ENCODE peak calls at places on chromosomes 6 and 20, in eight cellular contexts. U is cardiac muscle cell, H is OCI-LY7, M is BJ, F is HFF-Myc, S is epithelial cell of esophagus, C is neuronal stem cell, K is brain microvascular endothelial cell. E is an unnamed sample.

GRCh38 chr20:1323256-1323655 is 5.7 kb downstream of the SDCBP2 start:
- DNase-seq in U (no peak), H (no peak), M (no peak), F (no peak), S (no peak), C (no peak), K (no peak), E (no peak)

GRCh38 chr6:77633471-77633870 is 19.4 kb upstream of the MEI4 start:
- DNase-seq in U (no peak), H (no peak), M (no peak), F (no peak), S (no peak), C (no peak), K (no peak), E (no peak)

GRCh38 chr6:31558631-31559500 is 11.5 kb downstream of the NFKBIL1 start:
- DNase-seq in U (no peak), H (peak), M (no peak), F (no peak), S (no peak), C (no peak), K (no peak), E (no peak)

GRCh38 chr6:72787521-72788031 is 165.7 kb downstream of the KCNQ5 start:
- DNase-seq in U (peak), H (no peak), M (peak), F (peak), S (peak), C (peak), K (peak), E (peak)

GRCh38 chr6:119445666-119446622 is 96.4 kb upstream of the MAN1A1 start:
- DNase-seq in U (no peak), H (no peak), M (no peak), F (no peak), S (peak), C (no peak), K (peak), E (no peak)

GRCh38 chr6:44067760-44068139 is 59.5 kb downstream of the MRPL14 start:
- DNase-seq in U (no peak), H (no peak), M (no peak), F (no peak), S (no peak), C (no peak), K (no peak), E (no peak)

GRCh38 chr6:12572884-12573824 is 143.4 kb upstream of the PHACTR1 start:
- DNase-seq in U (no peak), H (no peak), M (peak), F (peak), S (peak), C (no peak), K (peak), E (peak)

GRCh38 chr6:49645139-49645538 is 8.5 kb upstream of the RHAG start:
- DNase-seq in U (no peak), H (no peak), M (no peak), F (no peak), S (no peak), C (no peak), K (no peak), E (no peak)

GRCh38 chr6:9620263-9620662 is 794.6 kb downstream of the TFAP2A start:
- DNase-seq in U (no peak), H (no peak), M (no peak), F (no peak), S (peak), C (no peak), K (no peak), E (peak)

GRCh38 chr20:62523473-62524203 is 47.8 kb upstream of the GATA5 start:
- DNase-seq in U (no peak), H (no peak), M (no peak), F (no peak), S (no peak), C (no peak), K (no peak), E (no peak)

GRCh38 chr20:46741924-46742692 is 32.7 kb downstream of the SLC2A10 start:
- DNase-seq in U (no peak), H (no peak), M (no peak), F (no peak), S (no peak), C (no peak), K (no peak), E (no peak)

GRCh38 chr6:35973670-35974222 is 50.7 kb downstream of the SLC26A8 start:
- DNase-seq in U (no peak), H (no peak), M (no peak), F (no peak), S (peak), C (no peak), K (no peak), E (no peak)

GRCh38 chr6:22147983-22148797 is 148.6 kb downstream of the PRL start:
- DNase-seq in U (peak), H (no peak), M (peak), F (peak), S (peak), C (no peak), K (peak), E (peak)

GRCh38 chr20:49501917-49502316 is 19.4 kb upstream of the KCNB1 start:
- DNase-seq in U (no peak), H (peak), M (no peak), F (no peak), S (peak), C (no peak), K (peak), E (no peak)

GRCh38 chr20:17655286-17655651 is 26.8 kb downstream of the RRBP1 start:
- DNase-seq in U (no peak), H (no peak), M (no peak), F (no peak), S (no peak), C (no peak), K (peak), E (no peak)

GRCh38 chr6:48183816-48184215 is 72.8 kb upstream of the PTCHD4 start:
- DNase-seq in U (no peak), H (no peak), M (peak), F (no peak), S (no peak), C (no peak), K (no peak), E (no peak)

GRCh38 chr20:37821691-37822655 is 81.0 kb upstream of the VSTM2L start:
- DNase-seq in U (no peak), H (no peak), M (peak), F (peak), S (peak), C (no peak), K (peak), E (peak)

GRCh38 chr6:21928715-21929298 is 335.3 kb downstream of the SOX4 start:
- DNase-seq in U (no peak), H (no peak), M (no peak), F (no peak), S (no peak), C (no peak), K (no peak), E (no peak)

GRCh38 chr6:62283828-62284411 is 2.1 kb downstream of the KHDRBS2 start:
- DNase-seq in U (peak), H (peak), M (no peak), F (peak), S (peak), C (peak), K (peak), E (no peak)

GRCh38 chr6:151917531-151918329 is 110.2 kb downstream of the ESR1 start:
- DNase-seq in U (no peak), H (no peak), M (no peak), F (no peak), S (peak), C (no peak), K (no peak), E (no peak)

GRCh38 chr6:106448000-106448426 is 87.5 kb downstream of the CRYBG1 start:
- DNase-seq in U (no peak), H (no peak), M (no peak), F (no peak), S (no peak), C (no peak), K (no peak), E (no peak)

GRCh38 chr6:152053332-152053731 is 245.8 kb downstream of the ESR1 start:
- DNase-seq in U (no peak), H (no peak), M (no peak), F (no peak), S (no peak), C (no peak), K (no peak), E (no peak)

GRCh38 chr6:126143650-126144260 is 157.4 kb downstream of the TRMT11 start:
- DNase-seq in U (no peak), H (no peak), M (no peak), F (no peak), S (no peak), C (peak), K (no peak), E (no peak)

GRCh38 chr20:2778602-2779321 is 21.7 kb downstream of the CPXM1 start:
- DNase-seq in U (no peak), H (no peak), M (no peak), F (no peak), S (no peak), C (no peak), K (no peak), E (no peak)

GRCh38 chr20:41170386-41171105 is 33.2 kb downstream of the PLCG1 start:
- DNase-seq in U (no peak), H (no peak), M (no peak), F (no peak), S (no peak), C (no peak), K (no peak), E (no peak)

GRCh38 chr20:5806457-5807263 is 56.5 kb downstream of the SHLD1 start:
- DNase-seq in U (no peak), H (no peak), M (no peak), F (no peak), S (no peak), C (no peak), K (no peak), E (no peak)

GRCh38 chr6:51301969-51302368 is 483.3 kb downstream of the TFAP2B start:
- DNase-seq in U (no peak), H (no peak), M (no peak), F (no peak), S (no peak), C (no peak), K (no peak), E (no peak)

GRCh38 chr6:123295672-123296071 is 299.6 kb downstream of the CLVS2 start:
- DNase-seq in U (no peak), H (no peak), M (no peak), F (no peak), S (no peak), C (no peak), K (no peak), E (no peak)

GRCh38 chr6:146339716-146340115 is 203.9 kb upstream of the RAB32 start:
- DNase-seq in U (no peak), H (no peak), M (no peak), F (peak), S (peak), C (no peak), K (no peak), E (peak)

DNA sequence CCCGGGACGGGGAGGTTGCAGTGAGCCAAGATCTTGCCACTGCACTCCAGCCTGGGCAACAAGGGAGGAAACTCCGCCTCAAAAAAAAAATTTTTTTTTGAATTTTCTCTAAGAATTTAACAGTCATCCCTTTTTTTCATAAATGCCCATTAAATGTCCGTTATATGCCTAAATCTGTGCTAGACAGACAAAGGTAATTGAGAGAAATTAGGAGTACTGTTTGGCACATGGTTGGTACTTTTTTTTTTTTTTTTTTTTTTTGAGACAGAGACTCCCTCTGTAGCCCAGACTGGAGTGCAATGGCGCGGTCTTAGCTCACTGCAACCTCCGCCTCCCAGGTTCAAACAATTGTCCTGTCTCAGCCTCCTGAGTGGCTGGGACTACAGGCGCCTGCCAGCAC is 1.7 kb downstream of the PCMT1 start:
- DNase-seq in U (no peak), H (no peak), M (no peak), F (no peak), S (no peak), C (no peak), K (no peak), E (no peak)
- H3K4me3 ChIP-seq in U (no peak), H (peak), M (peak), F (peak), S (no peak), C (no peak), K (no peak), E (peak)

GRCh38 chr6:160766657-160767018 is 64.6 kb downstream of the PLG start:
- DNase-seq in U (no peak), H (no peak), M (no peak), F (no peak), S (no peak), C (no peak), K (no peak), E (no peak)
- H3K4me3 ChIP-seq in U (peak), H (peak), M (no peak), F (no peak), S (peak), C (peak), K (no peak), E (peak)

GRCh38 chr20:21312813-21313471 is 9.8 kb downstream of the XRN2 start:
- DNase-seq in U (no peak), H (no peak), M (no peak), F (no peak), S (no peak), C (no peak), K (no peak), E (no peak)

GRCh38 chr20:21309678-21310467 is 6.7 kb downstream of the XRN2 start:
- DNase-seq in U (no peak), H (no peak), M (no peak), F (no peak), S (no peak), C (no peak), K (no peak), E (no peak)

GRCh38 chr20:21315138-21315537 is 12.0 kb downstream of the XRN2 start:
- DNase-seq in U (no peak), H (peak), M (no peak), F (no peak), S (peak), C (no peak), K (peak), E (no peak)
- H3K4me3 ChIP-seq in U (no peak), H (no peak), M (no peak), F (no peak), S (no peak), C (no peak), K (no peak), E (no peak)

DNA sequence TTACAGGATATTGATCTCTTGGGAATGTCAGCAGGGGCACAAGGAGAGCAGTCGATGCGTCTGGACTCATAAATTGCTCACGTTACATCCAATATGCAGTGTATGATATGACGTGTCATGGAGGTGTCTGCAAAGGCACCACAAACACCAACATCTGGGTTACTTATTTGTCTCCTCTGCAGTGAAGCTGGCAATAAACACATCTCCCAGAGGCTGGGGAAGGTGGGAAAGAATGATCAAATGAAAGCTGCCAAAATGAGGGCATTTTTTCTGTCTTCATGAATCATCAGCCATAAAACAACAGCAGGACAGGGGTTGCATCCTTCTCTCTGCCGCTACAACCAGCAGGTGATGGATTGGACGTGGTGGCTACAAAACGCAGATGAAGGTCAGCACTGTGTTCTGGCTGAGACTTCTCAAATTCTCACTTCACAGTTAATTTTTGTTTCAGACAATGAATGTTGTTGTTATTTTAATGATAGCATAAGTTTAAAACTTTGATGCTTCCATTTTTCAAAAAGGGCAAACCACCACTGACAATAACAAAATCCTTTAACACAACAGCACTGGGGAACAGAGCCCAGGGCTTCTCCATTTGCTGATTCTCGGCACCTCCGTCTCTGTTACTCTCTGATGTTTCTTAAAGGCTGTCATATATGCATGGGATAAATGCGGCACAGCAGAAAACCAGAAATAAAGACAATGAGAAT is 47.5 kb downstream of the ERMARD start:
- DNase-seq in U (no peak), H (no peak), M (no peak), F (no peak), S (no peak), C (no peak), K (no peak), E (no peak)
- H3K4me3 ChIP-seq in U (no peak), H (no peak), M (no peak), F (no peak), S (no peak), C (no peak), K (no peak), E (no peak)

DNA sequence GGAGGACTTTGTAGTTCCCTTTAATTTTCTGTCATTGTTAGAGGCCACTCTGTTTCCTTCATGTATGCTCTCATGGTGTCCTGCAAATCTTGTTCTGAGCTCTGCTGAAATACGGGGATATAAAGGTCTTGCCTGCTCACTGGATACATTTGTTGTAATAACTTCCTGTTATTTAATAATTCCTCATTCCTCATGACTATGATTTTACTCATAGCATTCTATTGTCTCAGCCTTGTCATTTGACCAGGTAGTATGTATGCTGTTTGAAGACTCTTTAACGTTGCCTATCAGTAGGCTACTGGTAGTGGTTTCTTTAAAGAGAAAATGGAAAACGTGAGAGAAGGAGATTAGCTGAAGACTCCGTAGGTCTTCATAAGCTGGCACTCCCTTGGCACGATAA is 4.7 kb downstream of the MAP3K4 start:
- DNase-seq in U (no peak), H (no peak), M (no peak), F (no peak), S (peak), C (no peak), K (no peak), E (no peak)
- H3K4me3 ChIP-seq in U (no peak), H (no peak), M (no peak), F (no peak), S (no peak), C (no peak), K (no peak), E (no peak)

GRCh38 chr20:9617062-9617461 is 102.7 kb downstream of the LAMP5 start:
- DNase-seq in U (peak), H (peak), M (no peak), F (peak), S (peak), C (peak), K (peak), E (no peak)
- H3K4me3 ChIP-seq in U (no peak), H (peak), M (no peak), F (no peak), S (no peak), C (no peak), K (no peak), E (no peak)

GRCh38 chr20:59004763-59005522 is 2.1 kb downstream of the CTSZ start:
- DNase-seq in U (no peak), H (peak), M (no peak), F (no peak), S (no peak), C (no peak), K (no peak), E (no peak)
- H3K4me3 ChIP-seq in U (no peak), H (peak), M (peak), F (peak), S (no peak), C (no peak), K (no peak), E (no peak)

DNA sequence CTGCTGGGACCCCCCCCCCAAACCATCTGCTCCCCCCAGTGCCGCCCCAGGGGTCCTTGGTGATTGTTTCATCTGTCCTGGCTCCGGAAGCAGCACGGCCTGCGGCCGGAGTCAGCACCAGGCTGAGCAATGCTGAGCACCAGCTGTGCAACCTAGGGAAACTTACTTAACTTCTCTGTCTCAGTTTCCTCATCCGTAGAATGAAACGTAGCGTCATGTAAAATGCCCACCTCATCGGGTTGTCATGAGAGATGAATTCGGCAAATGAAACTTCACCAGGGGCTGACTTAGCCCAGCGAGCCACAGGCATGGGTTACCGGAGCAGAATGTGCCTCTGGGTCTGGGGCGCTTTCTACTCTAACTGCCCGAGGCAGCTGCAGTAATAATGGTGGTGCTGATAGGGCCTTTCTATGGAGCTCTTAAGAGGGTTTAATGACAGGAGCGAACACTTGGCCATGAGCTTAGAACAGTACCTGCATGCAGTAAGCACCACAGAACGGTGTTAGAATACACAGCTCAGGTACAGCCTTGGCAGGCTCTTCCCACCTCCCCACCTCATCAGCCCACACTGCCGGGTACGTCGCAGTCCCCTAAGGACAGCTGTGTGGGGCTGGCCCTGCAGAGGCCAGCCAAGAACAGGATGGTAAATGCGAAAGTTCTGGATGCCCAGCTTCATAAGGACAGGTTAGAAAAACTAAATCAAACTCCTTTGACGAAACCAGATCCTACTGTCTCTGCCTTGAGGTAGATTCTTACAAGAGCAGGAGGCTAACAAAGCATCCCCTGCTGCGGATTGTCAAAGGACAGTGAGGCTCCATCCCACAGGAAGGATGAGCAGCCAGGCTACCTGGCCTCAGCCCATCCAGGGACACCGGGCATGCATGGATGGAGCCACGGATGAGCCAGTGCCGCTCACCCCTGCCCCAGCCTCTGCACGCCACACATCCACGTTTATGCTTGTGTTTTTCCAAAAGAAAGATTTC is 1.5 kb downstream of the THBS2 start:
- DNase-seq in U (no peak), H (no peak), M (no peak), F (no peak), S (no peak), C (no peak), K (no peak), E (no peak)
- H3K4me3 ChIP-seq in U (no peak), H (no peak), M (peak), F (peak), S (no peak), C (no peak), K (peak), E (peak)

DNA sequence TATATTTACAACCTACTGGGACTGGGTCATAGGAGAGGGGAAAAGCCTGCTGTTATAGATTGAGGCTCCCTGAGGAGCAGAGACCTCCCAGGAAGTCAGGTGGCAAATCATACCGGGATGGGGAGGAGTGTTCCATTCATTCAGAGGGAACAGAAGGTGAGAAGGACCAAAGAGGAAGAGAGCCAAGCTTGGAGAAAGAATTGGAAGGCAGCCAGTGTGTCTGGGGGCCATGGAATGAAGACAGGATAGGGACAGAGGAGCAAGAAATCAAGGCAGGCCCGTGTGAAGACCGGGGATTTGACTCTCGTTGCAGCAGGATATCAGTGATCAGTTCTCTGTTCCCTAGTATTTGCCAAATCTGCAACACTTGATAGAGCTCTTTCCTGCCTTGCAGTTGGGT is 5.7 kb upstream of the ZNF217 start:
- DNase-seq in U (no peak), H (no peak), M (no peak), F (no peak), S (no peak), C (no peak), K (no peak), E (no peak)
- H3K4me3 ChIP-seq in U (no peak), H (no peak), M (no peak), F (no peak), S (no peak), C (no peak), K (no peak), E (no peak)